ENCODE peak calls at places on chromosome 16, in five cellular contexts. V is AG08395, P is coronary artery, N is left kidney, X is occipital lobe. U is an unnamed sample.

GRCh38 chr16:89431616-89432015 is 58.7 kb downstream of the ANKRD11 start:
- DNase-seq in V (no peak), P (no peak), N (peak), X (no peak), U (no peak)

GRCh38 chr16:22955461-22956145 is 141.6 kb downstream of the HS3ST2 start:
- DNase-seq in V (no peak), X (no peak), P (no peak), N (peak), U (peak)

GRCh38 chr16:54285414-54286066 is 1.0 kb downstream of the IRX3 start:
- DNase-seq in V (peak), X (no peak), P (no peak), N (peak), U (no peak)

GRCh38 chr16:87086156-87086555 is 231.0 kb downstream of the C16orf95 start:
- DNase-seq in N (no peak), V (peak), X (no peak), P (peak), U (no peak)

GRCh38 chr16:31331141-31331764 is 23.7 kb upstream of the ITGAX start:
- DNase-seq in V (no peak), P (no peak), N (peak), X (no peak), U (no peak)

GRCh38 chr16:87182759-87183158 is 134.4 kb downstream of the C16orf95 start:
- DNase-seq in X (no peak), N (no peak), P (no peak), V (no peak), U (no peak)

GRCh38 chr16:79267781-79268180 is 332.8 kb downstream of the MAF start:
- DNase-seq in N (no peak), X (no peak), P (no peak), V (no peak), U (no peak)

GRCh38 chr16:23907457-23907902 is 71.7 kb downstream of the PRKCB start:
- DNase-seq in P (no peak), N (no peak), X (no peak), V (no peak), U (no peak)

GRCh38 chr16:2088759-2089358 is 41.1 kb downstream of the TSC2 start:
- DNase-seq in X (no peak), V (no peak), P (no peak), N (no peak), U (no peak)

GRCh38 chr16:80580109-80580832 is 39.5 kb downstream of the DYNLRB2 start:
- DNase-seq in V (peak), P (no peak), X (no peak), N (no peak), U (no peak)

GRCh38 chr16:1981398-1981836 is at the start of gene NOXO1:
- DNase-seq in X (no peak), N (no peak), V (no peak), P (no peak), U (no peak)

GRCh38 chr16:63614421-63614820 is 1507.4 kb downstream of the CDH11 start:
- DNase-seq in P (no peak), V (no peak), X (no peak), N (no peak), U (no peak)

GRCh38 chr16:14958970-14959369 is 15.9 kb upstream of the PDXDC1 start:
- DNase-seq in N (no peak), X (no peak), P (peak), V (peak), U (peak)

GRCh38 chr16:66269631-66270332 is 96.7 kb upstream of the CDH5 start:
- DNase-seq in P (peak), N (peak), X (no peak), V (no peak), U (no peak)

GRCh38 chr16:58020628-58021521 is 4.7 kb upstream of the MMP15 start:
- DNase-seq in X (peak), V (peak), N (peak), P (no peak), U (no peak)

GRCh38 chr16:30065943-30066881 is 652 bp downstream of the ALDOA start:
- DNase-seq in N (peak), P (no peak), V (peak), X (peak), U (no peak)

GRCh38 chr16:87127061-87127765 is 190.0 kb downstream of the C16orf95 start:
- DNase-seq in X (no peak), N (peak), V (peak), P (no peak), U (no peak)

GRCh38 chr16:85861095-85861825 is 37.7 kb upstream of the IRF8 start:
- DNase-seq in V (no peak), P (no peak), N (no peak), X (no peak), U (no peak)

GRCh38 chr16:76670125-76670857 is 393.1 kb downstream of the CNTNAP4 start:
- DNase-seq in N (no peak), V (no peak), P (no peak), X (no peak), U (no peak)

GRCh38 chr16:77767826-77768225 is 20.5 kb upstream of the VAT1L start:
- DNase-seq in V (no peak), N (no peak), P (no peak), X (no peak), U (no peak)

GRCh38 chr16:77169650-77170236 is 21.2 kb upstream of the MON1B start:
- DNase-seq in N (peak), P (no peak), X (no peak), V (peak), U (no peak)

GRCh38 chr16:56614549-56614991 is 6.2 kb downstream of the MT2A start:
- DNase-seq in N (no peak), V (no peak), X (no peak), P (no peak), U (no peak)

GRCh38 chr16:56519459-56520250 is at the start of gene BBS2:
- DNase-seq in N (peak), X (peak), V (peak), P (peak), U (peak)

U was measured in SK-N-MC.